ENCODE peak calls at places on chromosomes 5 and 9, in ten cellular contexts. Q, C, J, Y, V, M, P, X, S and G are unnamed samples.

GRCh38 chr5:146560205-146560812 is 44.3 kb upstream of the GPR151 start:
- DNase-seq in M (no peak), Y (no peak), C (no peak), J (peak; percentile 16), P (no peak), Q (no peak), V (no peak), X (no peak), S (no peak), G (no peak)

GRCh38 chr5:15533124-15533893 is 33.3 kb downstream of the FBXL7 start:
- DNase-seq in C (no peak), P (peak; percentile 3), V (no peak), M (no peak), J (peak; percentile 69), Y (no peak), Q (no peak), X (no peak), S (no peak), G (no peak)

GRCh38 chr5:147073098-147073497 is 161.7 kb upstream of the STK32A start:
- DNase-seq in J (no peak), C (no peak), S (no peak), X (no peak), Y (no peak), M (no peak), V (no peak), P (no peak), Q (no peak), G (no peak)

GRCh38 chr5:55916986-55917385 is 65.8 kb downstream of the IL31RA start:
- DNase-seq in S (no peak), J (no peak), C (no peak), Y (no peak), Q (no peak), P (no peak), X (no peak), M (no peak), V (no peak), G (no peak)

GRCh38 chr5:9888517-9888916 is 258.4 kb upstream of the TAS2R1 start:
- DNase-seq in X (no peak), V (no peak), S (no peak), P (no peak), C (no peak), M (no peak), J (peak; percentile 69), Q (no peak), Y (no peak), G (no peak)

GRCh38 chr5:59525310-59525709 is 368.2 kb downstream of the PDE4D start:
- DNase-seq in C (no peak), V (no peak), X (no peak), M (no peak), Q (no peak), J (no peak), Y (no peak), S (no peak), P (no peak), G (no peak)

GRCh38 chr9:130183133-130183762 is 11.0 kb downstream of the NCS1 start:
- DNase-seq in M (no peak), P (peak; percentile 51), X (no peak), V (no peak), S (no peak), Y (no peak), Q (no peak), J (peak; percentile 42), C (no peak), G (no peak)

GRCh38 chr5:159324986-159325385 is 5.3 kb downstream of the IL12B start:
- DNase-seq in S (no peak), P (no peak), X (no peak), C (no peak), M (no peak), Y (no peak), Q (no peak), V (no peak), J (no peak), G (no peak)

GRCh38 chr9:81082251-81082650 is 607.1 kb downstream of the TLE1 start:
- DNase-seq in Q (no peak), M (no peak), J (peak; percentile 34), Y (no peak), P (no peak), V (no peak), C (no peak), S (no peak), X (no peak), G (no peak)

GRCh38 chr5:11012295-11012694 is 251.3 kb upstream of the DAP start:
- DNase-seq in X (no peak), C (no peak), S (no peak), Y (no peak), V (no peak), Q (no peak), J (no peak), P (no peak), M (no peak), G (no peak)

GRCh38 chr9:120080781-120081180 is 499.2 kb downstream of the CDK5RAP2 start:
- DNase-seq in V (no peak), C (no peak), J (no peak), Q (no peak), S (no peak), P (no peak), Y (no peak), X (no peak), M (no peak), G (no peak)